ENCODE peak calls at places on chromosome 2, in eight cellular contexts. One of them, this sample, is unnamed.

GRCh38 chr2:191105082-191105481 is 45.7 kb downstream of the STAT4 start:
- DNase-seq in HCT116: no peak
- DNase-seq in fibroblast of lung: peak; percentile 9
- DNase-seq in GM12878: no peak
- DNase-seq in PC-3: peak; percentile 10
- DNase-seq in MM.1S: no peak
- DNase-seq in DND-41: no peak
- DNase-seq in K562: no peak
- DNase-seq in this sample: peak; percentile 17

GRCh38 chr2:191376981-191377629 is 131.9 kb downstream of the MYO1B start:
- DNase-seq in HCT116: peak; percentile 80
- DNase-seq in fibroblast of lung: peak; percentile 90
- DNase-seq in GM12878: peak; percentile 5
- DNase-seq in PC-3: peak; percentile 87
- DNase-seq in MM.1S: no peak
- DNase-seq in DND-41: peak; percentile 20
- DNase-seq in K562: peak; percentile 27
- DNase-seq in this sample: peak; percentile 95

GRCh38 chr2:86249843-86250402 is 50.7 kb downstream of the MRPL35 start:
- DNase-seq in HCT116: no peak
- DNase-seq in fibroblast of lung: no peak
- DNase-seq in GM12878: peak; percentile 52
- DNase-seq in PC-3: no peak
- DNase-seq in MM.1S: peak; percentile 87
- DNase-seq in DND-41: no peak
- DNase-seq in K562: peak; percentile 29
- DNase-seq in this sample: no peak

GRCh38 chr2:142935563-142936089 is 58.2 kb downstream of the KYNU start:
- DNase-seq in HCT116: no peak
- DNase-seq in fibroblast of lung: no peak
- DNase-seq in GM12878: no peak
- DNase-seq in PC-3: no peak
- DNase-seq in MM.1S: no peak
- DNase-seq in DND-41: no peak
- DNase-seq in K562: no peak
- DNase-seq in this sample: no peak

GRCh38 chr2:63763336-63764056 is 78.2 kb upstream of the UGP2 start:
- DNase-seq in HCT116: no peak
- DNase-seq in fibroblast of lung: peak; percentile 56
- DNase-seq in GM12878: no peak
- DNase-seq in PC-3: no peak
- DNase-seq in MM.1S: no peak
- DNase-seq in DND-41: no peak
- DNase-seq in K562: no peak
- DNase-seq in this sample: peak; percentile 12

GRCh38 chr2:29628882-29629281 is 292.5 kb downstream of the ALK start:
- DNase-seq in HCT116: no peak
- DNase-seq in fibroblast of lung: no peak
- DNase-seq in GM12878: no peak
- DNase-seq in PC-3: no peak
- DNase-seq in MM.1S: no peak
- DNase-seq in DND-41: no peak
- DNase-seq in K562: no peak
- DNase-seq in this sample: peak; percentile 16

GRCh38 chr2:110773470-110773921 is 41.1 kb downstream of the ACOXL start:
- DNase-seq in HCT116: no peak
- DNase-seq in fibroblast of lung: peak; percentile 15
- DNase-seq in GM12878: no peak
- DNase-seq in PC-3: no peak
- DNase-seq in MM.1S: no peak
- DNase-seq in DND-41: no peak
- DNase-seq in K562: no peak
- DNase-seq in this sample: no peak

GRCh38 chr2:158034198-158034831 is 67.4 kb upstream of the UPP2 start:
- DNase-seq in HCT116: peak; percentile 53
- DNase-seq in fibroblast of lung: peak; percentile 70
- DNase-seq in GM12878: no peak
- DNase-seq in PC-3: peak; percentile 76
- DNase-seq in MM.1S: peak; percentile 61
- DNase-seq in DND-41: no peak
- DNase-seq in K562: peak; percentile 58
- DNase-seq in this sample: peak; percentile 30

GRCh38 chr2:38037757-38038615 is 38.0 kb downstream of the CYP1B1 start:
- DNase-seq in HCT116: no peak
- DNase-seq in fibroblast of lung: peak; percentile 57
- DNase-seq in GM12878: peak; percentile 76
- DNase-seq in PC-3: no peak
- DNase-seq in MM.1S: no peak
- DNase-seq in DND-41: no peak
- DNase-seq in K562: no peak
- DNase-seq in this sample: peak; percentile 48

GRCh38 chr2:8089596-8089995 is 592.3 kb upstream of the ID2 start:
- DNase-seq in HCT116: no peak
- DNase-seq in fibroblast of lung: peak; percentile 62
- DNase-seq in GM12878: no peak
- DNase-seq in PC-3: peak; percentile 67
- DNase-seq in MM.1S: no peak
- DNase-seq in DND-41: no peak
- DNase-seq in K562: no peak
- DNase-seq in this sample: peak; percentile 96

GRCh38 chr2:1004398-1004797 is 53.7 kb downstream of the SNTG2 start:
- DNase-seq in HCT116: no peak
- DNase-seq in fibroblast of lung: no peak
- DNase-seq in GM12878: no peak
- DNase-seq in PC-3: no peak
- DNase-seq in MM.1S: no peak
- DNase-seq in DND-41: no peak
- DNase-seq in K562: no peak
- DNase-seq in this sample: no peak

GRCh38 chr2:145682536-145683157 is 1162.7 kb upstream of the ZEB2 start:
- DNase-seq in HCT116: no peak
- DNase-seq in fibroblast of lung: peak; percentile 9
- DNase-seq in GM12878: no peak
- DNase-seq in PC-3: peak; percentile 80
- DNase-seq in MM.1S: no peak
- DNase-seq in DND-41: no peak
- DNase-seq in K562: no peak
- DNase-seq in this sample: no peak

GRCh38 chr2:191869781-191870180 is 22.9 kb upstream of the CAVIN2 start:
- DNase-seq in HCT116: no peak
- DNase-seq in fibroblast of lung: peak; percentile 59
- DNase-seq in GM12878: no peak
- DNase-seq in PC-3: peak; percentile 27
- DNase-seq in MM.1S: no peak
- DNase-seq in DND-41: no peak
- DNase-seq in K562: no peak
- DNase-seq in this sample: no peak

GRCh38 chr2:165122521-165122920 is 81.3 kb downstream of the SCN3A start:
- DNase-seq in HCT116: no peak
- DNase-seq in fibroblast of lung: no peak
- DNase-seq in GM12878: no peak
- DNase-seq in PC-3: no peak
- DNase-seq in MM.1S: no peak
- DNase-seq in DND-41: no peak
- DNase-seq in K562: no peak
- DNase-seq in this sample: no peak

GRCh38 chr2:20156826-20157605 is 67.9 kb downstream of the SDC1 start:
- DNase-seq in HCT116: no peak
- DNase-seq in fibroblast of lung: no peak
- DNase-seq in GM12878: peak; percentile 47
- DNase-seq in PC-3: no peak
- DNase-seq in MM.1S: peak; percentile 49
- DNase-seq in DND-41: no peak
- DNase-seq in K562: no peak
- DNase-seq in this sample: no peak

GRCh38 chr2:236342951-236343350 is 78.7 kb upstream of the ASB18 start:
- DNase-seq in HCT116: no peak
- DNase-seq in fibroblast of lung: no peak
- DNase-seq in GM12878: no peak
- DNase-seq in PC-3: no peak
- DNase-seq in MM.1S: no peak
- DNase-seq in DND-41: no peak
- DNase-seq in K562: no peak
- DNase-seq in this sample: no peak

GRCh38 chr2:30273574-30273929 is 42.2 kb downstream of the LBH start:
- DNase-seq in HCT116: no peak
- DNase-seq in fibroblast of lung: no peak
- DNase-seq in GM12878: no peak
- DNase-seq in PC-3: peak; percentile 79
- DNase-seq in MM.1S: no peak
- DNase-seq in DND-41: no peak
- DNase-seq in K562: no peak
- DNase-seq in this sample: no peak

GRCh38 chr2:79952561-79952960 is 352.0 kb downstream of the LRRTM1 start:
- DNase-seq in HCT116: no peak
- DNase-seq in fibroblast of lung: peak; percentile 85
- DNase-seq in GM12878: no peak
- DNase-seq in PC-3: no peak
- DNase-seq in MM.1S: no peak
- DNase-seq in DND-41: no peak
- DNase-seq in K562: no peak
- DNase-seq in this sample: no peak

GRCh38 chr2:165203689-165204559 is at the start of gene SCN3A:
- DNase-seq in HCT116: peak; percentile 24
- DNase-seq in fibroblast of lung: peak; percentile 47
- DNase-seq in GM12878: no peak
- DNase-seq in PC-3: peak; percentile 71
- DNase-seq in MM.1S: peak; percentile 77
- DNase-seq in DND-41: peak; percentile 56
- DNase-seq in K562: peak; percentile 8
- DNase-seq in this sample: peak; percentile 33

GRCh38 chr2:240820014-240820606 is at the start of gene KIF1A:
- DNase-seq in HCT116: no peak
- DNase-seq in fibroblast of lung: no peak
- DNase-seq in GM12878: no peak
- DNase-seq in PC-3: no peak
- DNase-seq in MM.1S: no peak
- DNase-seq in DND-41: no peak
- DNase-seq in K562: no peak
- DNase-seq in this sample: no peak

GRCh38 chr2:99648115-99648850 is 158.5 kb upstream of the REV1 start:
- DNase-seq in HCT116: no peak
- DNase-seq in fibroblast of lung: peak; percentile 89
- DNase-seq in GM12878: no peak
- DNase-seq in PC-3: peak; percentile 13
- DNase-seq in MM.1S: no peak
- DNase-seq in DND-41: no peak
- DNase-seq in K562: no peak
- DNase-seq in this sample: peak; percentile 70
- TF ChIP-seq CTCF in HCT116: no peak
- TF ChIP-seq CTCF in fibroblast of lung: no peak
- TF ChIP-seq CTCF in GM12878: no peak
- TF ChIP-seq CTCF in PC-3: no peak
- TF ChIP-seq CTCF in MM.1S: no peak
- TF ChIP-seq CTCF in DND-41: no peak
- TF ChIP-seq CTCF in K562: no peak
- TF ChIP-seq CTCF in this sample: no peak

DNA sequence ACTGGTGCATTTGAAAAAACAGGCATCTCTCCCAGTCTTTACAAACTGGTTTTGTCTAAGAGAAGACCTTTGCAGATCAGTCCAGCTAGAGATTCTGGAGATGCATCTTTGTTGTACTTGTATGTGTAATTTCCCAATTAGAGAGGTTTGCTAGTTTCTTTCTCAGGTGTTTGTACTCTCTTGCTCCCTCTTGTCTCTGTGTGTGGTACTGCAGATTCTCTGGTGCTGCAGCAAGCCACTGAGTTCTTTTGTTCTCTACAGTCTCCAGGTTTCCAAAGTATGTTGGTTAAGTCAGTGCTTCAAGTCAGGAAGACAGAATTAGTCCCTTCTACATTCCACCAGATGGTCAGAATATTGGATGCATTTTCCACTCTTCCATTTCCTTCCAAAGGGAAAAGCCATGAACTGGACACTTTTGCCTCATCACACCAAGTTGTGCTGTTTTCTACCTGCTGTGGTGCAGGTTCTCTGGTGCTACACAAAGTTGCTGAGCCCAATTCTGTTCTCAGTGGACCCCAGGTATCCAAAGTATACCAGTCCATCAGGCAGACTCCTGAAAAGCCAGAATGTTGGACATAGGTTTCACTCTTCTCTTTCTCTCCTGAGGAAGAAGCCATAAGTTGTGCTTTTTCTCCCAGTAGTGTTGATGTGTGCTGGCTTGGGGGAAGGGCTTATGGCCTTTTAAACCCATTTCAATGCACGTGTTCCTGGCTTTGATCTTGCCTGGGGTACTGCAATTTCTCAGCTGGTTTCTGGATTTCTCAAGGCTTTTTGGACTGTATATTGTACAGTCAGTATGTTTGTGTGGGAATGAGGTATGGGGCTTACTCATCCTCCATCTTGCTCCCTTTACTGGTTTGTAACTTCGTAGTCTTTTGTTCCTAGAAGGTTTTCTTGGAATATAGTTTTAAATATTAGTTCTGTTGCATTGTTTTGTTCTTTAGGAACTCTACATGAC is 29.8 kb downstream of the EPC2 start:
- DNase-seq in HCT116: peak; percentile 28
- DNase-seq in fibroblast of lung: peak; percentile 53
- DNase-seq in GM12878: no peak
- DNase-seq in PC-3: peak; percentile 58
- DNase-seq in MM.1S: peak; percentile 57
- DNase-seq in DND-41: peak; percentile 49
- DNase-seq in K562: peak; percentile 68
- DNase-seq in this sample: no peak
- H3K4me1 ChIP-seq in HCT116: peaks cover 13% of the 10 kb centered on the region
- H3K4me1 ChIP-seq in fibroblast of lung: peaks cover 8% of the 10 kb centered on the region
- H3K4me1 ChIP-seq in GM12878: no peaks in the 10 kb centered on the region
- H3K4me1 ChIP-seq in PC-3: peaks cover 21% of the 10 kb centered on the region
- H3K4me1 ChIP-seq in MM.1S: no peaks in the 10 kb centered on the region
- H3K4me1 ChIP-seq in DND-41: no peaks in the 10 kb centered on the region
- H3K4me1 ChIP-seq in K562: peaks cover 7% of the 10 kb centered on the region
- H3K4me1 ChIP-seq in this sample: peaks cover 6% of the 10 kb centered on the region

DNA sequence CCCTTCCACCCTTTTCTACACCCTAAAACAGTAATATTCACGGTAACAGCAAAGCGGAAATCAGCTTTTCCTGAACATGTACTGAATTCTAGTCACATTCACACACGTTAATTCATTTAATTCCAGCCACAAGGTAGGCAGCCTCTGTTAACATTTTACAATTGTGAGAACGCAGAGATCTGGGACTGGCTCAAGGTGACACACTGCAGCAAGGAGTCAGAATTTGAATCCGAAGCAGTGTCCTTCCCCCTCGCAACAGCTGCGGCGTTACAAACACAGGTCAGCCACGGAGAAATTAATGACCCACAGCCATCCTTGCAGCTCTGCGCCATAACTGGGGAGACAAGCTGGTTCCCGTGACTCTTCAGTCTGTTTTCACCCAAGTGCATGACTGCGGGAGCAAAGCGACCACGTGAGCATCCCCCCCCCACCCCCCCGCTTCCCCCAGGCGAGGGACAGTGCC is 775 bp upstream of the SLC20A1 start:
- DNase-seq in HCT116: no peak
- DNase-seq in fibroblast of lung: no peak
- DNase-seq in GM12878: no peak
- DNase-seq in PC-3: no peak
- DNase-seq in MM.1S: no peak
- DNase-seq in DND-41: no peak
- DNase-seq in K562: peak; percentile 80
- DNase-seq in this sample: peak; percentile 46
- TF ChIP-seq EZH2 in HCT116: no peak
- TF ChIP-seq EZH2 in fibroblast of lung: no peak
- TF ChIP-seq EZH2 in GM12878: no peak
- TF ChIP-seq EZH2 in PC-3: no peak
- TF ChIP-seq EZH2 in MM.1S: no peak
- TF ChIP-seq EZH2 in DND-41: no peak
- TF ChIP-seq EZH2 in K562: no peak
- TF ChIP-seq EZH2 in this sample: no peak

GRCh38 chr2:78145395-78145996 is 623.3 kb upstream of the LRRTM4 start:
- DNase-seq in HCT116: no peak
- DNase-seq in fibroblast of lung: no peak
- DNase-seq in GM12878: no peak
- DNase-seq in PC-3: no peak
- DNase-seq in MM.1S: no peak
- DNase-seq in DND-41: no peak
- DNase-seq in K562: no peak
- DNase-seq in this sample: no peak
- TF ChIP-seq CTCF in HCT116: no peak
- TF ChIP-seq CTCF in fibroblast of lung: no peak
- TF ChIP-seq CTCF in GM12878: no peak
- TF ChIP-seq CTCF in PC-3: no peak
- TF ChIP-seq CTCF in MM.1S: no peak
- TF ChIP-seq CTCF in DND-41: no peak
- TF ChIP-seq CTCF in K562: no peak
- TF ChIP-seq CTCF in this sample: no peak